ENCODE peak calls at places on chromosomes 1 and 21, in ten cellular contexts. Y is HFFc6, O is upper lobe of left lung, G is aorta, R is fibroblast of lung, F is NT2/D1, C is OCI-LY7, B is GM23248, Z is germinal center, Q is heart left ventricle. E is an unnamed sample.

GRCh38 chr1:94014635-94015488 is 105.6 kb upstream of the GCLM start:
- DNase-seq in G (no peak), O (no peak), R (peak; percentile 56), Z (no peak), B (peak; percentile 90), C (no peak), Y (no peak), Q (no peak), F (no peak), E (no peak)

GRCh38 chr1:154866995-154867795 is 2.9 kb downstream of the KCNN3 start:
- DNase-seq in G (peak; percentile 52), B (peak; percentile 93), O (peak; percentile 37), Y (peak; percentile 73), F (no peak), R (peak; percentile 82), C (peak; percentile 51), Z (no peak), Q (peak; percentile 66), E (no peak)

GRCh38 chr1:116167625-116168276 is 56.6 kb downstream of the MAB21L3 start:
- DNase-seq in Z (no peak), Q (peak; percentile 33), C (no peak), B (peak; percentile 48), O (peak; percentile 43), R (peak; percentile 13), G (peak; percentile 50), Y (no peak), F (no peak), E (no peak)

GRCh38 chr1:166977951-166978350 is 2.6 kb upstream of the ILDR2 start:
- DNase-seq in O (no peak), Z (no peak), C (no peak), G (no peak), Q (no peak), F (no peak), R (no peak), B (no peak), Y (no peak), E (no peak)

GRCh38 chr1:245880754-245881403 is 626.2 kb downstream of the SMYD3 start:
- DNase-seq in G (no peak), O (no peak), R (peak; percentile 99), B (peak; percentile 81), Q (no peak), C (no peak), Z (no peak), Y (peak; percentile 78), F (no peak), E (no peak)

GRCh38 chr21:42864812-42865211 is 14.5 kb downstream of the WDR4 start:
- DNase-seq in F (no peak), C (no peak), G (no peak), R (no peak), Y (no peak), O (no peak), Z (no peak), B (peak; percentile 24), Q (no peak), E (no peak)

GRCh38 chr1:192066202-192066601 is 92.1 kb upstream of the RGS18 start:
- DNase-seq in G (no peak), B (no peak), R (no peak), Y (no peak), Z (no peak), F (no peak), C (no peak), O (no peak), Q (no peak), E (no peak)

GRCh38 chr1:169514566-169515270 is 29.0 kb upstream of the SLC19A2 start:
- DNase-seq in O (no peak), G (no peak), Y (no peak), R (no peak), F (no peak), B (no peak), C (no peak), Q (no peak), Z (no peak), E (no peak)

GRCh38 chr1:198270421-198270820 is 113.6 kb downstream of the NEK7 start:
- DNase-seq in C (no peak), Y (no peak), G (no peak), Q (no peak), R (no peak), O (no peak), F (no peak), Z (no peak), B (no peak), E (no peak)

GRCh38 chr1:165560834-165561233 is 17.0 kb downstream of the LRRC52 start:
- DNase-seq in Q (no peak), G (no peak), Y (no peak), F (peak; percentile 33), R (no peak), B (no peak), Z (no peak), O (no peak), C (no peak), E (no peak)

GRCh38 chr1:205518616-205519540 is 14.4 kb downstream of the CDK18 start:
- DNase-seq in O (no peak), G (no peak), B (no peak), Z (no peak), C (no peak), Y (no peak), F (no peak), R (no peak), Q (no peak), E (no peak)

GRCh38 chr21:44458971-44459711 is 3.8 kb downstream of the LRRC3 start:
- DNase-seq in C (no peak), G (no peak), B (no peak), F (no peak), Y (no peak), Z (no peak), Q (peak; percentile 17), O (no peak), R (no peak), E (no peak)

GRCh38 chr1:165381745-165382530 is 25.4 kb upstream of the LMX1A start:
- DNase-seq in Q (no peak), R (peak; percentile 60), O (no peak), Y (no peak), B (peak; percentile 89), Z (no peak), G (no peak), C (no peak), F (no peak), E (no peak)

GRCh38 chr21:18970416-18970815 is 566.8 kb upstream of the TMPRSS15 start:
- DNase-seq in Q (no peak), C (no peak), Z (no peak), F (no peak), O (no peak), G (no peak), R (no peak), B (no peak), Y (no peak), E (no peak)

GRCh38 chr1:211947396-211948295 is 87.7 kb downstream of the INTS7 start:
- DNase-seq in Y (no peak), B (peak; percentile 8), R (no peak), C (no peak), G (no peak), Q (no peak), F (peak; percentile 40), Z (no peak), O (no peak), E (no peak)

E was measured in T-helper 2 cell treated with Interferon-gamma antibody and Interleukin-4, amounts not matched to agents 5 μg/mL and 100 μg/mL, for 36 hours.